ENCODE peak calls at places on chromosomes 16 and 17, in seven cellular contexts. One of them, this sample, is unnamed.

GRCh38 chr17:2701161-2701995 is 10.2 kb downstream of the CLUH start:
- DNase-seq in choroid plexus epithelial cell: no peak
- DNase-seq in IMR-90: no peak
- DNase-seq in CD8-positive, alpha-beta T cell: no peak
- DNase-seq in BJ: no peak
- DNase-seq in ovary: peak; percentile 29
- DNase-seq in mammary epithelial cell: no peak
- DNase-seq in this sample: no peak

GRCh38 chr16:56617212-56618085 is 8.1 kb upstream of the MT1E start:
- DNase-seq in choroid plexus epithelial cell: peak; percentile 83
- DNase-seq in IMR-90: peak; percentile 57
- DNase-seq in CD8-positive, alpha-beta T cell: peak; percentile 47
- DNase-seq in BJ: no peak
- DNase-seq in ovary: peak; percentile 74
- DNase-seq in mammary epithelial cell: peak; percentile 54
- DNase-seq in this sample: no peak

GRCh38 chr16:20901441-20902112 is 1.0 kb downstream of the LYRM1 start:
- DNase-seq in choroid plexus epithelial cell: peak; percentile 60
- DNase-seq in IMR-90: peak; percentile 54
- DNase-seq in CD8-positive, alpha-beta T cell: no peak
- DNase-seq in BJ: no peak
- DNase-seq in ovary: peak; percentile 51
- DNase-seq in mammary epithelial cell: peak; percentile 75
- DNase-seq in this sample: no peak

GRCh38 chr17:50184611-50185398 is 16.6 kb downstream of the COL1A1 start:
- DNase-seq in choroid plexus epithelial cell: peak; percentile 66
- DNase-seq in IMR-90: peak; percentile 62
- DNase-seq in CD8-positive, alpha-beta T cell: no peak
- DNase-seq in BJ: no peak
- DNase-seq in ovary: no peak
- DNase-seq in mammary epithelial cell: peak; percentile 55
- DNase-seq in this sample: no peak

GRCh38 chr17:79073016-79073705 is 1.5 kb upstream of the ENGASE start:
- DNase-seq in choroid plexus epithelial cell: no peak
- DNase-seq in IMR-90: no peak
- DNase-seq in CD8-positive, alpha-beta T cell: no peak
- DNase-seq in BJ: no peak
- DNase-seq in ovary: no peak
- DNase-seq in mammary epithelial cell: no peak
- DNase-seq in this sample: no peak

GRCh38 chr17:83062818-83063671 is 16.4 kb upstream of the METRNL start:
- DNase-seq in choroid plexus epithelial cell: no peak
- DNase-seq in IMR-90: no peak
- DNase-seq in CD8-positive, alpha-beta T cell: no peak
- DNase-seq in BJ: no peak
- DNase-seq in ovary: peak; percentile 23
- DNase-seq in mammary epithelial cell: no peak
- DNase-seq in this sample: no peak

GRCh38 chr16:64638804-64639203 is 483.1 kb downstream of the CDH11 start:
- DNase-seq in choroid plexus epithelial cell: no peak
- DNase-seq in IMR-90: no peak
- DNase-seq in CD8-positive, alpha-beta T cell: no peak
- DNase-seq in BJ: no peak
- DNase-seq in ovary: no peak
- DNase-seq in mammary epithelial cell: no peak
- DNase-seq in this sample: no peak

GRCh38 chr16:27374231-27374793 is 27.7 kb upstream of the IL21R start:
- DNase-seq in choroid plexus epithelial cell: no peak
- DNase-seq in IMR-90: no peak
- DNase-seq in CD8-positive, alpha-beta T cell: no peak
- DNase-seq in BJ: no peak
- DNase-seq in ovary: no peak
- DNase-seq in mammary epithelial cell: no peak
- DNase-seq in this sample: no peak

GRCh38 chr17:14732211-14732610 is 431.3 kb downstream of the HS3ST3B1 start:
- DNase-seq in choroid plexus epithelial cell: no peak
- DNase-seq in IMR-90: no peak
- DNase-seq in CD8-positive, alpha-beta T cell: no peak
- DNase-seq in BJ: no peak
- DNase-seq in ovary: no peak
- DNase-seq in mammary epithelial cell: no peak
- DNase-seq in this sample: no peak

GRCh38 chr17:29113334-29113733 is 66.9 kb downstream of the MYO18A start:
- DNase-seq in choroid plexus epithelial cell: no peak
- DNase-seq in IMR-90: no peak
- DNase-seq in CD8-positive, alpha-beta T cell: no peak
- DNase-seq in BJ: no peak
- DNase-seq in ovary: no peak
- DNase-seq in mammary epithelial cell: no peak
- DNase-seq in this sample: no peak
- TF ChIP-seq CTCF in choroid plexus epithelial cell: no peak
- TF ChIP-seq CTCF in IMR-90: no peak
- TF ChIP-seq CTCF in CD8-positive, alpha-beta T cell: no peak
- TF ChIP-seq CTCF in BJ: peak; percentile 1
- TF ChIP-seq CTCF in ovary: no peak
- TF ChIP-seq CTCF in mammary epithelial cell: no peak
- TF ChIP-seq CTCF in this sample: no peak

GRCh38 chr16:49587511-49587910 is 213.9 kb downstream of the C16orf78 start:
- DNase-seq in choroid plexus epithelial cell: no peak
- DNase-seq in IMR-90: no peak
- DNase-seq in CD8-positive, alpha-beta T cell: no peak
- DNase-seq in BJ: no peak
- DNase-seq in ovary: no peak
- DNase-seq in mammary epithelial cell: no peak
- DNase-seq in this sample: no peak

GRCh38 chr16:49585143-49585542 is 211.5 kb downstream of the C16orf78 start:
- DNase-seq in choroid plexus epithelial cell: no peak
- DNase-seq in IMR-90: no peak
- DNase-seq in CD8-positive, alpha-beta T cell: no peak
- DNase-seq in BJ: no peak
- DNase-seq in ovary: no peak
- DNase-seq in mammary epithelial cell: no peak
- DNase-seq in this sample: no peak

GRCh38 chr16:49588061-49588460 is 214.5 kb downstream of the C16orf78 start:
- DNase-seq in choroid plexus epithelial cell: no peak
- DNase-seq in IMR-90: no peak
- DNase-seq in CD8-positive, alpha-beta T cell: no peak
- DNase-seq in BJ: no peak
- DNase-seq in ovary: no peak
- DNase-seq in mammary epithelial cell: no peak
- DNase-seq in this sample: no peak

GRCh38 chr16:49587051-49587450 is 213.4 kb downstream of the C16orf78 start:
- DNase-seq in choroid plexus epithelial cell: no peak
- DNase-seq in IMR-90: no peak
- DNase-seq in CD8-positive, alpha-beta T cell: no peak
- DNase-seq in BJ: no peak
- DNase-seq in ovary: no peak
- DNase-seq in mammary epithelial cell: no peak
- DNase-seq in this sample: no peak

GRCh38 chr16:49586466-49586865 is 212.9 kb downstream of the C16orf78 start:
- DNase-seq in choroid plexus epithelial cell: no peak
- DNase-seq in IMR-90: no peak
- DNase-seq in CD8-positive, alpha-beta T cell: no peak
- DNase-seq in BJ: no peak
- DNase-seq in ovary: no peak
- DNase-seq in mammary epithelial cell: no peak
- DNase-seq in this sample: no peak
- H3K4me3 ChIP-seq in choroid plexus epithelial cell: no peak overlapping the region
- H3K4me3 ChIP-seq in IMR-90: no peak overlapping the region
- H3K4me3 ChIP-seq in CD8-positive, alpha-beta T cell: no peak overlapping the region
- H3K4me3 ChIP-seq in BJ: no peak overlapping the region
- H3K4me3 ChIP-seq in ovary: no peak overlapping the region
- H3K4me3 ChIP-seq in mammary epithelial cell: no peak overlapping the region
- H3K4me3 ChIP-seq in this sample: no peak overlapping the region

GRCh38 chr16:67202956-67203493 is 4.1 kb downstream of the ELMO3 start:
- DNase-seq in choroid plexus epithelial cell: no peak
- DNase-seq in IMR-90: no peak
- DNase-seq in CD8-positive, alpha-beta T cell: no peak
- DNase-seq in BJ: no peak
- DNase-seq in ovary: no peak
- DNase-seq in mammary epithelial cell: no peak
- DNase-seq in this sample: no peak
- TF ChIP-seq CTCF in choroid plexus epithelial cell: no peak
- TF ChIP-seq CTCF in IMR-90: no peak
- TF ChIP-seq CTCF in CD8-positive, alpha-beta T cell: no peak
- TF ChIP-seq CTCF in BJ: no peak
- TF ChIP-seq CTCF in ovary: no peak
- TF ChIP-seq CTCF in mammary epithelial cell: no peak
- TF ChIP-seq CTCF in this sample: no peak

GRCh38 chr17:81365601-81366585 is 29.4 kb upstream of the BAHCC1 start:
- DNase-seq in choroid plexus epithelial cell: peak; percentile 77
- DNase-seq in IMR-90: peak; percentile 81
- DNase-seq in CD8-positive, alpha-beta T cell: no peak
- DNase-seq in BJ: no peak
- DNase-seq in ovary: no peak
- DNase-seq in mammary epithelial cell: peak; percentile 93
- DNase-seq in this sample: no peak

GRCh38 chr17:81367171-81367570 is 28.1 kb upstream of the BAHCC1 start:
- DNase-seq in choroid plexus epithelial cell: no peak
- DNase-seq in IMR-90: no peak
- DNase-seq in CD8-positive, alpha-beta T cell: no peak
- DNase-seq in BJ: no peak
- DNase-seq in ovary: no peak
- DNase-seq in mammary epithelial cell: no peak
- DNase-seq in this sample: no peak

GRCh38 chr17:81365148-81365600 is 30.1 kb upstream of the BAHCC1 start:
- DNase-seq in choroid plexus epithelial cell: peak; percentile 89
- DNase-seq in IMR-90: peak; percentile 84
- DNase-seq in CD8-positive, alpha-beta T cell: no peak
- DNase-seq in BJ: no peak
- DNase-seq in ovary: no peak
- DNase-seq in mammary epithelial cell: peak; percentile 82
- DNase-seq in this sample: no peak

GRCh38 chr17:81366648-81367047 is 28.6 kb upstream of the BAHCC1 start:
- DNase-seq in choroid plexus epithelial cell: no peak
- DNase-seq in IMR-90: no peak
- DNase-seq in CD8-positive, alpha-beta T cell: no peak
- DNase-seq in BJ: no peak
- DNase-seq in ovary: no peak
- DNase-seq in mammary epithelial cell: no peak
- DNase-seq in this sample: no peak

GRCh38 chr17:81364278-81365147 is 30.7 kb upstream of the BAHCC1 start:
- DNase-seq in choroid plexus epithelial cell: no peak
- DNase-seq in IMR-90: no peak
- DNase-seq in CD8-positive, alpha-beta T cell: no peak
- DNase-seq in BJ: no peak
- DNase-seq in ovary: no peak
- DNase-seq in mammary epithelial cell: no peak
- DNase-seq in this sample: no peak
- H3K4me3 ChIP-seq in choroid plexus epithelial cell: no peak overlapping the region
- H3K4me3 ChIP-seq in IMR-90: no peak overlapping the region
- H3K4me3 ChIP-seq in CD8-positive, alpha-beta T cell: no peak overlapping the region
- H3K4me3 ChIP-seq in BJ: no peak overlapping the region
- H3K4me3 ChIP-seq in ovary: no peak overlapping the region
- H3K4me3 ChIP-seq in mammary epithelial cell: no peak overlapping the region
- H3K4me3 ChIP-seq in this sample: no peak overlapping the region

DNA sequence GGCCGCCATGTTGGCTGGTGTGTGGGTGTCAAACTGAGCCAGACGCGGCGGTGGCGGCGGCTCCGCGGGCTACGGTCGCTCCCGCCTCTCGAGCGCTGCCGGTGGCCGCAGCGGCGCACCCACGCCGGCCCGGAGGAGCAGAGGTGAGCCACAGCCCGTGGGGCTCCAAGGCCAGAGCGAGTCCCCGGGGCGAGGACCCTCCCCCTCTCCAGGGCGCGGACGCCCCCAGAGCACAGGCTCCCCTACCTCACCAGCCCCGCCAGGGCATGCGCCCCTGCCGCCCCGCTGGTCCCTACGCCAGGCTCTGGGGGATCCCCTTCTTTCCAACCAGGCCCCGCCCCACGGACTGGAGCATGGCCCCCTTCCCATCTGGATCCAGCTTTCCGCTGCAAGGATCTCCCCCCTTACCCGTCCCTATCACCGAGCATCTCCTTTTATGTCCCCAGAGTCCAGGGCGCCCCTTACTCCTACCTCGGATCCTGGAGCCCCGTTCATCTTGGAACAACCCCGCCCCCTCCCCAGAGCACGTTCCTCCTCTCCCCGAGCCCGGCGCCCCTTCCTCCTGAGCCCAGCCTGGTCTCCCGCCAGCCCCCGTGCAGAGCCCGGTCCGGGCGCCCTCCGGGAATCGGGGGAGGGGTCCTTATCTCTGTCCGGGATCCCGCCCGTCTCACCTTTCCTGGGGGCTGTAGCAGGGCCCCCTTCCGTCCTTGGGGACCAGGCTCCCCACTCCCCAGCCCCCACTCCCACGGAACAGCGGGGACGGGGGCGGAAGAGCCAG is 412 bp downstream of the EPN2 start:
- DNase-seq in choroid plexus epithelial cell: no peak
- DNase-seq in IMR-90: no peak
- DNase-seq in CD8-positive, alpha-beta T cell: peak; percentile 7
- DNase-seq in BJ: no peak
- DNase-seq in ovary: peak; percentile 72
- DNase-seq in mammary epithelial cell: peak; percentile 26
- DNase-seq in this sample: no peak
- TF ChIP-seq CTCF in choroid plexus epithelial cell: no peak
- TF ChIP-seq CTCF in IMR-90: peak; percentile 14
- TF ChIP-seq CTCF in CD8-positive, alpha-beta T cell: no peak
- TF ChIP-seq CTCF in BJ: peak; percentile 4
- TF ChIP-seq CTCF in ovary: peak; percentile 50
- TF ChIP-seq CTCF in mammary epithelial cell: peak; percentile 15
- TF ChIP-seq CTCF in this sample: no peak

DNA sequence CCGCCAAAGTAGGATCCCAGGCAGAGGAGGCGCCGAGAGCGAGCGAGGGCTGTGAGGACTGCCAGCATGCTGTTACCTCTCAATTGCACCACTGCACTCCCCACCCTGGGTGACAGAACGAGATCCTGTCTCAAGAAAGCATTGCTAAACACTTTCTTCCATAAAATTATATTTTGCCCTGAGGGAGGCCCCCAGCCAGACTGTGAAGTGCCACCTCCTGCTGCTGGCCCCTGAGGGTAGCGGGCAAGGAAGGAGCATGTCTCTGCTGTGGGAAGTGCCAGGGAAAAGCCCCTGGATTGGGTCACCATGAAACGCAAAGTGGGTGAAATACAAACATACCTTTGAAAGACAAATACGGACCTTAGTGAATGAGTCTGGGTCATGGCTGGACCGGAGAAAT is 78.0 kb upstream of the AMZ2 start:
- DNase-seq in choroid plexus epithelial cell: no peak
- DNase-seq in IMR-90: no peak
- DNase-seq in CD8-positive, alpha-beta T cell: no peak
- DNase-seq in BJ: no peak
- DNase-seq in ovary: no peak
- DNase-seq in mammary epithelial cell: no peak
- DNase-seq in this sample: no peak
- H3K4me3 ChIP-seq in choroid plexus epithelial cell: no peak overlapping the region
- H3K4me3 ChIP-seq in IMR-90: no peak overlapping the region
- H3K4me3 ChIP-seq in CD8-positive, alpha-beta T cell: no peak overlapping the region
- H3K4me3 ChIP-seq in BJ: no peak overlapping the region
- H3K4me3 ChIP-seq in ovary: no peak overlapping the region
- H3K4me3 ChIP-seq in mammary epithelial cell: no peak overlapping the region
- H3K4me3 ChIP-seq in this sample: no peak overlapping the region

GRCh38 chr17:57135748-57136342 is 50.8 kb downstream of the AKAP1 start:
- DNase-seq in choroid plexus epithelial cell: no peak
- DNase-seq in IMR-90: no peak
- DNase-seq in CD8-positive, alpha-beta T cell: no peak
- DNase-seq in BJ: no peak
- DNase-seq in ovary: no peak
- DNase-seq in mammary epithelial cell: no peak
- DNase-seq in this sample: no peak
- TF ChIP-seq CTCF in choroid plexus epithelial cell: no peak
- TF ChIP-seq CTCF in IMR-90: no peak
- TF ChIP-seq CTCF in CD8-positive, alpha-beta T cell: no peak
- TF ChIP-seq CTCF in BJ: no peak
- TF ChIP-seq CTCF in ovary: no peak
- TF ChIP-seq CTCF in mammary epithelial cell: no peak
- TF ChIP-seq CTCF in this sample: no peak

This sample was measured in HFF-Myc.